ENCODE peak calls at places on chromosomes 16 and 17, in ten cellular contexts. T is GM23338, E is Calu3, N is Peyer's patch, S is transverse colon, I is HCT116, Z is PC-3, W is thoracic aorta, B is ovary, F is GM13976. K is an unnamed sample.

GRCh38 chr16:10558746-10559641 is 21.4 kb downstream of the EMP2 start:
- DNase-seq in E (peak; percentile 42), T (no peak), B (peak; percentile 76), I (no peak), F (no peak), N (no peak), W (peak; percentile 68), Z (peak; percentile 62), S (peak; percentile 36), K (no peak)

GRCh38 chr16:69100046-69100765 is 5.2 kb upstream of the HAS3 start:
- DNase-seq in N (no peak), B (no peak), S (no peak), W (no peak), Z (no peak), E (no peak), T (no peak), I (no peak), F (no peak), K (no peak)

GRCh38 chr17:79781691-79782575 is 4.0 kb downstream of the CBX2 start:
- DNase-seq in S (no peak), B (no peak), N (peak; percentile 41), T (no peak), F (no peak), I (no peak), Z (no peak), W (no peak), E (no peak), K (no peak)

GRCh38 chr17:49523706-49524472 is 28.8 kb downstream of the NGFR start:
- DNase-seq in N (peak; percentile 31), F (no peak), Z (peak; percentile 50), E (peak; percentile 71), I (no peak), T (no peak), B (no peak), S (no peak), W (no peak), K (peak; percentile 23)

GRCh38 chr17:39175695-39176093 is 9.7 kb upstream of the ARL5C start:
- DNase-seq in E (no peak), I (no peak), N (no peak), B (no peak), F (no peak), W (no peak), Z (no peak), S (no peak), T (no peak), K (no peak)

GRCh38 chr17:29617481-29618271 is 5.0 kb downstream of the CORO6 start:
- DNase-seq in F (peak; percentile 88), Z (peak; percentile 74), S (peak; percentile 89), T (peak; percentile 86), N (peak; percentile 88), B (peak; percentile 68), I (peak; percentile 50), W (no peak), E (peak; percentile 90), K (peak; percentile 85)

GRCh38 chr17:77933777-77934398 is 24.6 kb upstream of the TNRC6C start:
- DNase-seq in W (no peak), F (no peak), T (no peak), Z (no peak), S (no peak), E (no peak), B (no peak), N (no peak), I (no peak), K (no peak)

GRCh38 chr17:18043491-18043890 is 4.3 kb downstream of the GID4 start:
- DNase-seq in B (no peak), W (no peak), I (peak; percentile 12), E (no peak), S (no peak), Z (peak; percentile 61), T (peak; percentile 34), F (no peak), N (no peak), K (no peak)

GRCh38 chr17:7327056-7327455 is 2.1 kb downstream of the NEURL4 start:
- DNase-seq in E (no peak), S (no peak), B (no peak), I (no peak), W (no peak), T (no peak), Z (no peak), N (no peak), F (no peak), K (no peak)

GRCh38 chr17:67202503-67202902 is 42.5 kb downstream of the HELZ start:
- DNase-seq in N (no peak), I (no peak), B (no peak), Z (no peak), F (no peak), S (no peak), E (no peak), W (no peak), T (no peak), K (no peak)

GRCh38 chr17:9350083-9350482 is 225.5 kb downstream of the STX8 start:
- DNase-seq in F (no peak), N (no peak), E (no peak), S (no peak), Z (peak; percentile 76), B (no peak), W (no peak), T (no peak), I (peak; percentile 8), K (no peak)

GRCh38 chr17:36778458-36778857 is 158.8 kb upstream of the LHX1 start:
- DNase-seq in B (no peak), I (no peak), E (peak; percentile 50), F (no peak), T (no peak), Z (no peak), N (no peak), W (no peak), S (no peak), K (no peak)

GRCh38 chr17:7435676-7436555 is 681 bp downstream of the TMEM102 start:
- DNase-seq in F (peak; percentile 66), S (peak; percentile 69), E (peak; percentile 47), I (peak; percentile 29), N (peak; percentile 77), T (peak; percentile 80), W (no peak), B (no peak), Z (peak; percentile 38), K (peak; percentile 50)

GRCh38 chr16:83701494-83701893 is 106.3 kb upstream of the HSBP1 start:
- DNase-seq in Z (peak; percentile 41), I (no peak), B (no peak), S (no peak), N (no peak), T (peak; percentile 90), F (no peak), W (no peak), E (peak; percentile 43), K (no peak)

GRCh38 chr17:29615048-29615385 is 7.7 kb downstream of the CORO6 start:
- DNase-seq in I (no peak), Z (no peak), W (no peak), N (no peak), S (peak; percentile 54), F (peak; percentile 53), T (peak; percentile 32), E (no peak), B (no peak), K (peak; percentile 64)

DNA sequence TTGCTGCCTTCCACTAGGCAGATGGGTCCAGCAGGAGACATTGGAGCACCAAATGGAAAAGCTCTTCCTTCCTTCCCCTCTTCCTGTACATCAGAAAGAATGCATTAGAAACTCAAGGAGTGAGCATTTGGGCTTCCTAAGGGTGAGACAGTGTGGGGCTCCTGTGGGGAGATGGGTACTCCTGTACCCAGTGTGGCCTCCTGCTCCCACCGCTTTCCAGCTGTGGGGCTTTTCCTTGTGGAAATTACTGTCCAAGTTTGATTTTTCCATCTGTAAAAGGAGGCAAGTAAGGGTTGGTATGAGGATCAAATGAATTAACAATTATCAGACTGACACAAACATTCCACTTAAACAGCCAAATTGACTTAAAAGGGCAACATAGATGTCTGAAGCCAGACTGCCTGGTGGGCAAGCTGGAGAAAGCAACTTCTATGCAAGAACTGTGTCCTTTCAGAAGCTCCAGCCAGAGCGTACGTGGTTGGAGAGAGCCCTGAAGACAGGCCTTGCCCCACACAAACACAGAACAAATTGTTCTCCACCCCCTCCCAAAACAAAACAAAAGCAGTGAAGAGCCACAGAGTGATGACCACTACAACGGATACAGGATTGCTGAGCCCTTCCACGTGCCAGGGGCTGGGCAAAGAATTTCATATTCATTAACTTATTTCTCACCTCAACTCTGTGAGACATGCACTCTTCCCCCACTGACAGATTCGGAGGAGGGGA is 23.1 kb upstream of the ALDH3A1 start:
- DNase-seq in W (no peak), Z (no peak), N (no peak), E (no peak), B (no peak), T (no peak), I (no peak), S (no peak), F (no peak), K (no peak)
- TF ChIP-seq CTCF in W (no peak), Z (no peak), N (no peak), E (no peak), B (no peak), T (no peak), I (no peak), S (no peak), F (no peak), K (no peak)

DNA sequence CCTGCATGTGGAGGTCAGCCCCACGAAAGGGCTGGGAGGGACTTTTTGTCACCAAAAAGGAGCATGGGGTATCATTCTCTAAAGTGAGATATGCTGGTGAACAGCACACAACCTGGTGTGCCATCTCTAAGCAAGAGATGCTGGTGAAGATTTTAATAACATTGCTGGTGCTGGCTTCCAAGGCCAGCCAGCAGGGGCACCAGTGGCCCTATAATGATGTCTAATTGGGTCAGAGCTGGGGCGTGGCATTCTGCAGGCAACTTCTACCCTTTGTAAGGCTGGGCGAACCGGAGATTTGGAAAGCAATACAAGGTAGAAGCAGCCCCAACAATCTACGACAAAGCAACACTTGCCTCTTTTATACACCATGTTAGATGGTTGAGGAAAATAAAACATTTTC is 16.8 kb downstream of the SDR42E1 start:
- DNase-seq in Z (no peak), W (no peak), T (peak; percentile 53), S (no peak), B (no peak), I (no peak), N (no peak), F (no peak), E (no peak), K (no peak)
- TF ChIP-seq CTCF in Z (peak; percentile 47), W (no peak), T (peak; percentile 50), S (no peak), B (no peak), I (peak; percentile 76), N (no peak), F (no peak), E (no peak), K (no peak)

GRCh38 chr16:4271176-4272113 is 1.4 kb downstream of the TFAP4 start:
- DNase-seq in W (peak; percentile 77), Z (peak; percentile 84), B (peak; percentile 89), F (peak; percentile 95), T (peak; percentile 96), N (peak; percentile 93), E (peak; percentile 96), I (peak; percentile 86), S (peak; percentile 93), K (peak; percentile 81)
- TF ChIP-seq CTCF in W (no peak), Z (no peak), B (no peak), F (no peak), T (no peak), N (no peak), E (no peak), I (no peak), S (no peak), K (no peak)

DNA sequence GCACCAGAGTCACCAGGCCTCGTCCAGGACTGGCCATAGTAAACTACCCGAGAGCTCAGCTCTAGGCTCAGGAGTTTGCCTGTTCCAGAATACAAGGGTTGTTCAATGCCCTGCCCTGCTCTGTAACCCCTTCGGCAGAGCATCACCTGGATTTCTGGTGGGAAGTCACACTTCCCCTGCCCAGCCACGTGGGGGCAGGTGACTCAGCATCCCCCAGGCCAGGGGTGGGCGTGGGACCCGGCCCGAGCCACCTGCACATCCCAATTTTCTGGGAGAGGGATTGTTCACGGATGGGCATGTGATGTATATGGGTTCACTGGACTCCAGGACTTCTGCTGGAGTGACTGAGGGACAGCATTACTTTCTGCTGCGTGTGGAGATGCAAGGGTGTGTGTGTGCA is 25.8 kb downstream of the COX4I1 start:
- DNase-seq in B (no peak), S (no peak), F (no peak), W (no peak), E (no peak), N (peak; percentile 22), T (peak; percentile 45), Z (no peak), I (no peak), K (no peak)
- TF ChIP-seq CTCF in B (no peak), S (no peak), F (peak; percentile 15), W (no peak), E (peak; percentile 53), N (no peak), T (peak; percentile 47), Z (peak; percentile 23), I (peak; percentile 29), K (no peak)